ENCODE peak calls at places on chromosomes 3 and 15, in four cellular contexts. One of them, this sample, is unnamed.

GRCh38 chr3:31610700-31611275 is 78.1 kb downstream of the STT3B start:
- DNase-seq in CD8-positive, alpha-beta T cell: no peak
- DNase-seq in Calu3: peak; percentile 17
- DNase-seq in right atrium auricular region: no peak
- DNase-seq in this sample: no peak

GRCh38 chr15:26721231-26721630 is 51.6 kb downstream of the GABRB3 start:
- DNase-seq in CD8-positive, alpha-beta T cell: no peak
- DNase-seq in Calu3: no peak
- DNase-seq in right atrium auricular region: no peak
- DNase-seq in this sample: no peak

GRCh38 chr3:17183951-17184550 is 299.3 kb downstream of the PLCL2 start:
- DNase-seq in CD8-positive, alpha-beta T cell: no peak
- DNase-seq in Calu3: no peak
- DNase-seq in right atrium auricular region: no peak
- DNase-seq in this sample: no peak

GRCh38 chr3:73384091-73384906 is 240.4 kb downstream of the PDZRN3 start:
- DNase-seq in CD8-positive, alpha-beta T cell: no peak
- DNase-seq in Calu3: no peak
- DNase-seq in right atrium auricular region: no peak
- DNase-seq in this sample: no peak

GRCh38 chr3:153162513-153163348 is 705 bp downstream of the RAP2B start:
- DNase-seq in CD8-positive, alpha-beta T cell: peak; percentile 21
- DNase-seq in Calu3: peak; percentile 47
- DNase-seq in right atrium auricular region: peak; percentile 63
- DNase-seq in this sample: peak; percentile 51

GRCh38 chr3:72144773-72145505 is 360.0 kb upstream of the PROK2 start:
- DNase-seq in CD8-positive, alpha-beta T cell: no peak
- DNase-seq in Calu3: no peak
- DNase-seq in right atrium auricular region: no peak
- DNase-seq in this sample: no peak

GRCh38 chr15:66775127-66776105 is 73.4 kb downstream of the SMAD6 start:
- DNase-seq in CD8-positive, alpha-beta T cell: no peak
- DNase-seq in Calu3: no peak
- DNase-seq in right atrium auricular region: no peak
- DNase-seq in this sample: no peak

GRCh38 chr3:71101014-71101413 is 482.5 kb downstream of the FOXP1 start:
- DNase-seq in CD8-positive, alpha-beta T cell: no peak
- DNase-seq in Calu3: no peak
- DNase-seq in right atrium auricular region: no peak
- DNase-seq in this sample: no peak

GRCh38 chr3:64109438-64109837 is 86.1 kb upstream of the PSMD6 start:
- DNase-seq in CD8-positive, alpha-beta T cell: no peak
- DNase-seq in Calu3: no peak
- DNase-seq in right atrium auricular region: no peak
- DNase-seq in this sample: no peak

GRCh38 chr3:11711826-11712225 is 68.1 kb upstream of the VGLL4 start:
- DNase-seq in CD8-positive, alpha-beta T cell: no peak
- DNase-seq in Calu3: no peak
- DNase-seq in right atrium auricular region: no peak
- DNase-seq in this sample: no peak

GRCh38 chr3:128395046-128395445 is 71.6 kb downstream of the DNAJB8 start:
- DNase-seq in CD8-positive, alpha-beta T cell: no peak
- DNase-seq in Calu3: no peak
- DNase-seq in right atrium auricular region: no peak
- DNase-seq in this sample: no peak

GRCh38 chr15:33179874-33180273 is 14.6 kb downstream of the FMN1 start:
- DNase-seq in CD8-positive, alpha-beta T cell: no peak
- DNase-seq in Calu3: no peak
- DNase-seq in right atrium auricular region: no peak
- DNase-seq in this sample: no peak

GRCh38 chr3:39501982-39502837 is 34.7 kb downstream of the MOBP start:
- DNase-seq in CD8-positive, alpha-beta T cell: no peak
- DNase-seq in Calu3: peak; percentile 11
- DNase-seq in right atrium auricular region: no peak
- DNase-seq in this sample: no peak

GRCh38 chr15:79615754-79616153 is 183.6 kb downstream of the MINAR1 start:
- DNase-seq in CD8-positive, alpha-beta T cell: no peak
- DNase-seq in Calu3: no peak
- DNase-seq in right atrium auricular region: no peak
- DNase-seq in this sample: no peak

DNA sequence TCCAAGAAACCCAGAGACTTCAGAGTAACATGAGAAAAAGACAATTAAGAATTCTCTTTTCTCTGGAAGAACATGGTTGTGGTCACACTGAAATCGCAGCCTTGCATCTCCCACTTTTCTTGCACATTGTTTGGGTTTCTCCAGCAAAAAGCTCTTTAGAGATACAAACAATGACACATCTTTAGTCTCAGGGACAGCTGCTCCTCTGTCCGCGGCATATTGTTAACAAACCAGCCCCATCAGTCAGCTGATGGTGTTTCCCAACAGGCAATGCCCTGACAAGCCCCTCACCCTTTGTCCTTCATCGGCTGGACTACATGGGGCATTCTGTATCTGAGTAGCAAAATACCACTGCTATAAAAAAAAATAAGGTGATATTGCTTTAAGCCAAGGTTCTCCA is 53.4 kb downstream of the UMPS start:
- DNase-seq in CD8-positive, alpha-beta T cell: no peak
- DNase-seq in Calu3: no peak
- DNase-seq in right atrium auricular region: no peak
- DNase-seq in this sample: no peak
- TF ChIP-seq CTCF in CD8-positive, alpha-beta T cell: no peak
- TF ChIP-seq CTCF in Calu3: no peak
- TF ChIP-seq CTCF in right atrium auricular region: no peak
- TF ChIP-seq CTCF in this sample: no peak

DNA sequence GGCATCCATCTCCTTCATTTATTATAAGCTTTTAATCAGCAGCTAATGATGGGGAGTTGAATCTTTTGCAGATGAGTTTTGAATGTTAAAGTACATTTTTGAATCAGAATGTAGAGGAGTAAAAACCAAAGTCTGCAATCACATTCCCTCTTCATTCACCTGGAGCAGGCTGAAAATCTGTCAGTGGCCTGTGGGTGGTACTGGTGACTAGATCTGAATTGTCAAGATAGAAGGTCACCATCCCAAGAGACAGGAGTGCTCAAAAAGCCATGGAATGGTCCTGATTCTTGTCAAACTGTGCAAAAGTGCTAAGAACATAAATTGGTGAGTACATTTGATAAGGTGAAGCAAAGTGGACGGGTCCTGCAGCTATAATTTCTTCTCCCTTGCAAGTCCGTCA is 881.3 kb upstream of the NR2F2 start:
- DNase-seq in CD8-positive, alpha-beta T cell: no peak
- DNase-seq in Calu3: no peak
- DNase-seq in right atrium auricular region: no peak
- DNase-seq in this sample: no peak
- TF ChIP-seq CTCF in CD8-positive, alpha-beta T cell: no peak
- TF ChIP-seq CTCF in Calu3: no peak
- TF ChIP-seq CTCF in right atrium auricular region: no peak
- TF ChIP-seq CTCF in this sample: no peak

GRCh38 chr3:57434041-57434440 is 110.1 kb downstream of the DNAH12 start:
- DNase-seq in CD8-positive, alpha-beta T cell: no peak
- DNase-seq in Calu3: peak; percentile 6
- DNase-seq in right atrium auricular region: no peak
- DNase-seq in this sample: no peak
- TF ChIP-seq CTCF in CD8-positive, alpha-beta T cell: no peak
- TF ChIP-seq CTCF in Calu3: no peak
- TF ChIP-seq CTCF in right atrium auricular region: no peak
- TF ChIP-seq CTCF in this sample: peak; percentile 66

DNA sequence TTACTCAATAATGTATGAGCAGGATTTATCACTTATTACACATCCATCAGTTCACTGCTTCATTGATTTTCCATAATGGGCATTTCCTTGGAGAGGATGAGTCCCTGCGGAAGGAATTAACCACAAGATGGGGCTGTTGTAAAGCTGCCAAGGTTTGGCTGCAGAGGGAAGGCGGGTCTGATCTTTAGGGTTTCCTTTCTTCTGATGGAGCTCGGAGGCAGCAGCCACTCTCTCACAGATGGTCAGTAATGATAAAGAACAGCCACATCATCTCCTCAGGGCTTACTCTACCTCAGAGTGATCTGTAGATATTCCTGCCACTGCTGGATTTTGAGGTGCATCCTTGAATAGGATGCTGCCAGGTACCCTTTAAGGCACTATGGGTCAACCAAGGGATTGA is 115.2 kb downstream of the USP13 start:
- DNase-seq in CD8-positive, alpha-beta T cell: no peak
- DNase-seq in Calu3: peak; percentile 53
- DNase-seq in right atrium auricular region: no peak
- DNase-seq in this sample: peak; percentile 62
- TF ChIP-seq CTCF in CD8-positive, alpha-beta T cell: no peak
- TF ChIP-seq CTCF in Calu3: peak; percentile 48
- TF ChIP-seq CTCF in right atrium auricular region: peak; percentile 43
- TF ChIP-seq CTCF in this sample: peak; percentile 53

GRCh38 chr3:152097770-152098169 is 171.0 kb upstream of the MBNL1 start:
- DNase-seq in CD8-positive, alpha-beta T cell: no peak
- DNase-seq in Calu3: no peak
- DNase-seq in right atrium auricular region: no peak
- DNase-seq in this sample: no peak

GRCh38 chr3:152097120-152097519 is 171.6 kb upstream of the MBNL1 start:
- DNase-seq in CD8-positive, alpha-beta T cell: no peak
- DNase-seq in Calu3: no peak
- DNase-seq in right atrium auricular region: no peak
- DNase-seq in this sample: no peak

GRCh38 chr3:152093901-152094300 is 174.8 kb upstream of the MBNL1 start:
- DNase-seq in CD8-positive, alpha-beta T cell: no peak
- DNase-seq in Calu3: no peak
- DNase-seq in right atrium auricular region: no peak
- DNase-seq in this sample: no peak

GRCh38 chr3:152096280-152096679 is 172.4 kb upstream of the MBNL1 start:
- DNase-seq in CD8-positive, alpha-beta T cell: no peak
- DNase-seq in Calu3: no peak
- DNase-seq in right atrium auricular region: no peak
- DNase-seq in this sample: no peak

GRCh38 chr3:152095472-152095871 is 173.3 kb upstream of the MBNL1 start:
- DNase-seq in CD8-positive, alpha-beta T cell: no peak
- DNase-seq in Calu3: no peak
- DNase-seq in right atrium auricular region: no peak
- DNase-seq in this sample: no peak
- TF ChIP-seq CTCF in CD8-positive, alpha-beta T cell: no peak
- TF ChIP-seq CTCF in Calu3: no peak
- TF ChIP-seq CTCF in right atrium auricular region: no peak
- TF ChIP-seq CTCF in this sample: no peak

GRCh38 chr15:51912528-51912927 is 59.0 kb downstream of the LEO1 start:
- DNase-seq in CD8-positive, alpha-beta T cell: no peak
- DNase-seq in Calu3: no peak
- DNase-seq in right atrium auricular region: no peak
- DNase-seq in this sample: no peak

DNA sequence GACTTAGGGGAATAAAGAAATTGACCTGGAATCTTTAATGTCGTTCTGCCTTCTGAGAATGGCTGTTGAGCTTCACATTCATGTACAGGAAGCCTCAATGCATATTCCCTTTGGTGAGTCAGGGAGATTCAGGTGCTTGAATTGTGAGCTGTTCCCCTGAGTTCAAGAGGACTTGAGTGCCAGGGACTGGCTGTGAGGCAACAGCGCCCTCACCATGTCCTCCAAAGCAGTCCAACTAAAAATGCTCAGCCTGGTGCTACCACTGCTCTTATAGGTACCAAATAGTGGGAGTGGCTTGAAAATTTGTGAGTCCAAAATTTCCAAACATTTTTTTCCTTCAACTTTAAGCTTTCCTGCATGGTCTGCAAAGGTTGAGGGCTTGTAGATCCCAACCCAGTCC is 54.1 kb downstream of the LEO1 start:
- DNase-seq in CD8-positive, alpha-beta T cell: no peak
- DNase-seq in Calu3: peak; percentile 41
- DNase-seq in right atrium auricular region: no peak
- DNase-seq in this sample: peak; percentile 32
- TF ChIP-seq CTCF in CD8-positive, alpha-beta T cell: no peak
- TF ChIP-seq CTCF in Calu3: peak; percentile 17
- TF ChIP-seq CTCF in right atrium auricular region: peak; percentile 20
- TF ChIP-seq CTCF in this sample: no peak